ENCODE peak calls at places on chromosomes 4 and X, in five cellular contexts. E is globus pallidus; N is activated T-helper 2 cell treated with anti-CD3 and anti-CD28 coated beads, Interferon-gamma antibody, Interleukin-2, Interleukin-4, amounts not matched to agents 10 μg/mL and 5 μg/mL and 100 μg/mL, durations not matched to agents 14 hours and 24 hours and 36 hours; X is ELR; Q is EH. H is an unnamed sample.

GRCh38 chr4:48943387-48943786 is 36.8 kb upstream of the OCIAD2 start:
- DNase-seq in E (no peak), N (no peak), X (peak), Q (no peak), H (no peak)

GRCh38 chrX:77114501-77114900 is 332.7 kb upstream of the FGF16 start:
- DNase-seq in E (no peak), N (no peak), X (no peak), Q (no peak), H (no peak)

GRCh38 chrX:118383120-118383519 is 37.2 kb downstream of the WDR44 start:
- DNase-seq in E (no peak), N (no peak), X (peak), Q (peak), H (no peak)

GRCh38 chr4:97359826-97360225 is 783.5 kb downstream of the STPG2 start:
- DNase-seq in E (no peak), N (no peak), X (no peak), Q (no peak), H (no peak)

GRCh38 chr4:183175631-183176232 is 76.7 kb downstream of the WWC2 start:
- DNase-seq in E (no peak), N (no peak), X (peak), Q (peak), H (no peak)

GRCh38 chrX:155968106-155968714 is 29.3 kb upstream of the IL9R start:
- DNase-seq in E (no peak), N (no peak), X (no peak), Q (no peak), H (no peak)

GRCh38 chr4:76198411-76199237 is 15.0 kb downstream of the SCARB2 start:
- DNase-seq in E (peak), N (no peak), X (peak), Q (peak), H (peak)

GRCh38 chr4:66266035-66266434 is 595.7 kb upstream of the EPHA5 start:
- DNase-seq in E (no peak), N (no peak), X (no peak), Q (no peak), H (no peak)

GRCh38 chr4:139921551-139922184 is 232.3 kb downstream of the MAML3 start:
- DNase-seq in E (no peak), N (no peak), X (no peak), Q (no peak), H (no peak)

GRCh38 chrX:134607523-134607922 is 50.7 kb downstream of the PLAC1 start:
- DNase-seq in E (no peak), N (no peak), X (no peak), Q (no peak), H (no peak)

GRCh38 chr4:6875431-6875831 is 34.2 kb upstream of the TBC1D14 start:
- DNase-seq in E (peak), N (no peak), X (no peak), Q (no peak), H (peak)

GRCh38 chrX:110397904-110398303 is 39.3 kb downstream of the RTL9 start:
- DNase-seq in E (no peak), N (no peak), X (no peak), Q (no peak), H (no peak)

H was measured in dorsolateral prefrontal cortex.